ENCODE peak calls at places on chromosomes 12 and 14, in six cellular contexts. I is DMS 273 treated with DMSO at 0.1 percent for 48 hours, H is PC-9, V is fibroblast of the conjunctiva, P is hippocampal formation, K is fibroblast of mammary gland. S is an unnamed sample.

GRCh38 chr12:123983822-123984485 is 10.9 kb downstream of the ZNF664 start:
- DNase-seq in I (no peak), P (peak), K (peak), H (peak), V (peak), S (peak)

GRCh38 chr14:82238649-82239048 is 705.0 kb upstream of the SEL1L start:
- DNase-seq in V (no peak), P (no peak), I (no peak), H (no peak), K (no peak), S (no peak)

GRCh38 chr14:95495538-95496025 is 20.9 kb downstream of the SYNE3 start:
- DNase-seq in V (no peak), P (no peak), I (no peak), H (no peak), K (no peak), S (peak)

GRCh38 chr14:104326848-104327247 is 188.5 kb downstream of the KIF26A start:
- DNase-seq in P (no peak), V (no peak), I (no peak), H (no peak), K (no peak), S (no peak)

GRCh38 chr12:95318071-95318545 is 100.5 kb downstream of the VEZT start:
- DNase-seq in P (no peak), K (peak), I (no peak), H (peak), V (peak), S (no peak)

GRCh38 chr12:132359551-132359950 is 30.2 kb upstream of the GALNT9 start:
- DNase-seq in K (no peak), V (no peak), H (no peak), I (no peak), P (no peak), S (no peak)

GRCh38 chr14:105876158-105876557 is 349.8 kb downstream of the TMEM121 start:
- DNase-seq in P (no peak), V (no peak), H (no peak), I (no peak), K (no peak), S (no peak)

GRCh38 chr14:34475163-34475562 is 13.1 kb upstream of the SPTSSA start:
- DNase-seq in H (no peak), K (no peak), V (no peak), I (no peak), P (no peak), S (no peak)

GRCh38 chr14:74459289-74459946 is 33.4 kb upstream of the SYNDIG1L start:
- DNase-seq in V (peak), K (peak), P (no peak), H (no peak), I (no peak), S (peak)

GRCh38 chr12:32217354-32218310 is 111.0 kb downstream of the BICD1 start:
- DNase-seq in I (no peak), H (no peak), V (peak), K (peak), P (no peak), S (no peak)

GRCh38 chr12:63844391-63845341 is at the start of gene SRGAP1:
- DNase-seq in P (peak), I (peak), V (peak), H (no peak), K (peak), S (peak)

GRCh38 chr14:81384900-81385299 is 15.2 kb downstream of the STON2 start:
- DNase-seq in V (no peak), H (peak), P (no peak), K (peak), I (peak), S (no peak)

GRCh38 chr12:38139456-38139855 is 177.1 kb upstream of the ALG10B start:
- DNase-seq in K (no peak), H (no peak), P (no peak), I (no peak), V (no peak), S (no peak)

GRCh38 chr12:69698769-69699540 is at the start of gene BEST3:
- DNase-seq in I (peak), H (no peak), V (no peak), K (no peak), P (no peak), S (no peak)

GRCh38 chr12:48980953-48981756 is 3.0 kb downstream of the WNT1 start:
- DNase-seq in V (no peak), K (no peak), I (no peak), H (no peak), P (no peak), S (peak)

GRCh38 chr12:128727999-128728398 is 95.8 kb downstream of the SLC15A4 start:
- DNase-seq in K (no peak), H (no peak), I (no peak), V (no peak), P (no peak), S (no peak)

GRCh38 chr12:109624467-109624866 is 50.9 kb downstream of the MVK start:
- DNase-seq in V (no peak), I (no peak), K (no peak), P (no peak), H (no peak), S (no peak)

GRCh38 chr12:42409471-42409870 is 83.5 kb downstream of the PPHLN1 start:
- DNase-seq in H (no peak), I (no peak), P (no peak), K (no peak), V (no peak), S (no peak)

GRCh38 chr14:49417790-49418189 is 168.4 kb downstream of the RPS29 start:
- DNase-seq in V (no peak), H (no peak), K (no peak), P (no peak), I (no peak), S (no peak)

GRCh38 chr14:36901846-36902245 is 240.2 kb downstream of the PAX9 start:
- DNase-seq in I (no peak), H (peak), V (no peak), P (no peak), K (peak), S (no peak)

GRCh38 chr12:214005-214736 is at the start of gene SLC6A12:
- DNase-seq in H (no peak), V (no peak), K (no peak), P (no peak), I (no peak), S (no peak)

GRCh38 chr14:95413289-95414215 is 93.8 kb upstream of the CLMN start:
- DNase-seq in H (no peak), V (no peak), I (no peak), K (peak), P (no peak), S (no peak)

GRCh38 chr12:64157610-64158009 is 64.5 kb downstream of the KICS2 start:
- DNase-seq in H (no peak), I (no peak), V (no peak), K (no peak), P (no peak), S (no peak)

GRCh38 chr12:113684053-113684907 is 212.6 kb upstream of the LHX5 start:
- DNase-seq in P (no peak), H (no peak), I (peak), K (peak), V (no peak), S (no peak)

S was measured in GM20000.